ENCODE peak calls at places on chromosomes 2 and 18, in nine cellular contexts. One of them, this sample, is unnamed.

GRCh38 chr2:231012471-231012870 is 16.6 kb downstream of the SPATA3 start:
- DNase-seq in AG09319: no peak
- DNase-seq in kidney: no peak
- DNase-seq in NAMALWA: no peak
- DNase-seq in HuH-7: no peak
- DNase-seq in GM18507: no peak
- DNase-seq in NCI-H524 treated with DMSO at 0.1 percent for 48 hours: no peak
- DNase-seq in head of caudate nucleus: no peak
- DNase-seq in GM03348: no peak
- DNase-seq in this sample: no peak

GRCh38 chr2:8753609-8754008 is 71.8 kb downstream of the ID2 start:
- DNase-seq in AG09319: no peak
- DNase-seq in kidney: no peak
- DNase-seq in NAMALWA: no peak
- DNase-seq in HuH-7: no peak
- DNase-seq in GM18507: no peak
- DNase-seq in NCI-H524 treated with DMSO at 0.1 percent for 48 hours: no peak
- DNase-seq in head of caudate nucleus: no peak
- DNase-seq in GM03348: no peak
- DNase-seq in this sample: peak

GRCh38 chr18:64518191-64518590 is 369.3 kb upstream of the LINC00305 start:
- DNase-seq in AG09319: no peak
- DNase-seq in kidney: no peak
- DNase-seq in NAMALWA: no peak
- DNase-seq in HuH-7: no peak
- DNase-seq in GM18507: no peak
- DNase-seq in NCI-H524 treated with DMSO at 0.1 percent for 48 hours: no peak
- DNase-seq in head of caudate nucleus: no peak
- DNase-seq in GM03348: no peak
- DNase-seq in this sample: no peak

GRCh38 chr2:126655500-126656310 is at the start of gene GYPC:
- DNase-seq in AG09319: peak
- DNase-seq in kidney: peak
- DNase-seq in NAMALWA: peak
- DNase-seq in HuH-7: no peak
- DNase-seq in GM18507: no peak
- DNase-seq in NCI-H524 treated with DMSO at 0.1 percent for 48 hours: no peak
- DNase-seq in head of caudate nucleus: peak
- DNase-seq in GM03348: peak
- DNase-seq in this sample: no peak

GRCh38 chr18:58903533-58903932 is 38.9 kb downstream of the ZNF532 start:
- DNase-seq in AG09319: no peak
- DNase-seq in kidney: no peak
- DNase-seq in NAMALWA: no peak
- DNase-seq in HuH-7: no peak
- DNase-seq in GM18507: no peak
- DNase-seq in NCI-H524 treated with DMSO at 0.1 percent for 48 hours: no peak
- DNase-seq in head of caudate nucleus: no peak
- DNase-seq in GM03348: no peak
- DNase-seq in this sample: no peak

GRCh38 chr2:18546586-18546985 is 13.9 kb downstream of the RDH14 start:
- DNase-seq in AG09319: no peak
- DNase-seq in kidney: no peak
- DNase-seq in NAMALWA: no peak
- DNase-seq in HuH-7: no peak
- DNase-seq in GM18507: no peak
- DNase-seq in NCI-H524 treated with DMSO at 0.1 percent for 48 hours: peak
- DNase-seq in head of caudate nucleus: no peak
- DNase-seq in GM03348: no peak
- DNase-seq in this sample: no peak

GRCh38 chr2:13858626-13859025 is 773.9 kb upstream of the LRATD1 start:
- DNase-seq in AG09319: no peak
- DNase-seq in kidney: no peak
- DNase-seq in NAMALWA: no peak
- DNase-seq in HuH-7: no peak
- DNase-seq in GM18507: no peak
- DNase-seq in NCI-H524 treated with DMSO at 0.1 percent for 48 hours: no peak
- DNase-seq in head of caudate nucleus: no peak
- DNase-seq in GM03348: no peak
- DNase-seq in this sample: no peak

GRCh38 chr2:64362562-64363026 is 91.4 kb upstream of the LGALSL start:
- DNase-seq in AG09319: no peak
- DNase-seq in kidney: no peak
- DNase-seq in NAMALWA: no peak
- DNase-seq in HuH-7: no peak
- DNase-seq in GM18507: no peak
- DNase-seq in NCI-H524 treated with DMSO at 0.1 percent for 48 hours: no peak
- DNase-seq in head of caudate nucleus: no peak
- DNase-seq in GM03348: no peak
- DNase-seq in this sample: no peak

GRCh38 chr18:71136487-71136886 is 847.6 kb downstream of the SOCS6 start:
- DNase-seq in AG09319: no peak
- DNase-seq in kidney: no peak
- DNase-seq in NAMALWA: no peak
- DNase-seq in HuH-7: no peak
- DNase-seq in GM18507: no peak
- DNase-seq in NCI-H524 treated with DMSO at 0.1 percent for 48 hours: no peak
- DNase-seq in head of caudate nucleus: peak
- DNase-seq in GM03348: no peak
- DNase-seq in this sample: no peak

GRCh38 chr18:9520666-9521065 is 45.4 kb downstream of the RALBP1 start:
- DNase-seq in AG09319: no peak
- DNase-seq in kidney: no peak
- DNase-seq in NAMALWA: no peak
- DNase-seq in HuH-7: no peak
- DNase-seq in GM18507: no peak
- DNase-seq in NCI-H524 treated with DMSO at 0.1 percent for 48 hours: no peak
- DNase-seq in head of caudate nucleus: no peak
- DNase-seq in GM03348: peak
- DNase-seq in this sample: no peak

GRCh38 chr18:58223717-58224424 is 179.8 kb downstream of the NEDD4L start:
- DNase-seq in AG09319: peak
- DNase-seq in kidney: peak
- DNase-seq in NAMALWA: no peak
- DNase-seq in HuH-7: no peak
- DNase-seq in GM18507: no peak
- DNase-seq in NCI-H524 treated with DMSO at 0.1 percent for 48 hours: no peak
- DNase-seq in head of caudate nucleus: no peak
- DNase-seq in GM03348: peak
- DNase-seq in this sample: no peak

GRCh38 chr2:85034158-85034557 is 63.2 kb downstream of the KCMF1 start:
- DNase-seq in AG09319: no peak
- DNase-seq in kidney: no peak
- DNase-seq in NAMALWA: no peak
- DNase-seq in HuH-7: no peak
- DNase-seq in GM18507: no peak
- DNase-seq in NCI-H524 treated with DMSO at 0.1 percent for 48 hours: no peak
- DNase-seq in head of caudate nucleus: no peak
- DNase-seq in GM03348: no peak
- DNase-seq in this sample: no peak

This sample was measured in NCI-H1105 treated with DMSO at 0.1 percent for 48 hours.